ENCODE peak calls at places on chromosomes 16 and 17, in four cellular contexts. G is K562, P is HepG2, I is H1. Q is an unnamed sample.
A peak's percentile ranks its signal among the peaks of the same experiment; 100 is the strongest.

GRCh38 chr16:82439678-82440293 is 187.0 kb upstream of the CDH13 start:
- DNase-seq in G (peak; percentile 16), P (peak; percentile 9), I (no peak), Q (peak; percentile 12)

GRCh38 chr17:77204531-77204930 is 63.8 kb downstream of the SEC14L1 start:
- DNase-seq in G (no peak), P (no peak), I (no peak), Q (no peak)

GRCh38 chr17:37737971-37738370 is 6.9 kb downstream of the HNF1B start:
- DNase-seq in G (no peak), P (no peak), I (no peak), Q (no peak)

GRCh38 chr17:73952498-73953205 is 250.8 kb upstream of the RPL38 start:
- DNase-seq in G (peak; percentile 50), P (no peak), I (no peak), Q (no peak)

GRCh38 chr17:7224661-7225111 is 4.9 kb downstream of the ACADVL start:
- DNase-seq in G (no peak), P (no peak), I (no peak), Q (no peak)

GRCh38 chr16:63067141-63067540 is 1030.9 kb upstream of the CDH8 start:
- DNase-seq in G (no peak), P (no peak), I (no peak), Q (no peak)

GRCh38 chr17:40532520-40533253 is 31.3 kb upstream of the TNS4 start:
- DNase-seq in G (no peak), P (no peak), I (no peak), Q (no peak)

GRCh38 chr17:41864837-41865595 is at the start of gene KLHL11:
- DNase-seq in G (peak; percentile 87), P (peak; percentile 85), I (peak; percentile 58), Q (peak; percentile 60)

GRCh38 chr16:67548265-67549126 is 13.8 kb upstream of the CTCF start:
- DNase-seq in G (no peak), P (no peak), I (no peak), Q (no peak)

GRCh38 chr16:24816688-24817087 is 29.1 kb upstream of the SLC5A11 start:
- DNase-seq in G (no peak), P (no peak), I (no peak), Q (no peak)

GRCh38 chr16:24819462-24820040 is 26.2 kb upstream of the SLC5A11 start:
- DNase-seq in G (no peak), P (no peak), I (no peak), Q (no peak)

GRCh38 chr16:24820522-24820921 is 25.2 kb upstream of the SLC5A11 start:
- DNase-seq in G (no peak), P (no peak), I (no peak), Q (no peak)

GRCh38 chr16:24810951-24811843 is 34.6 kb upstream of the SLC5A11 start:
- DNase-seq in G (no peak), P (no peak), I (no peak), Q (no peak)

GRCh38 chr16:24815052-24815451 is 30.7 kb upstream of the SLC5A11 start:
- DNase-seq in G (no peak), P (no peak), I (no peak), Q (no peak)
- TF ChIP-seq FOSL1 in G (no peak), P (no peak), I (no peak), Q (no peak)

GRCh38 chr17:50219939-50220465 is 18.6 kb upstream of the COL1A1 start:
- DNase-seq in G (no peak), P (peak; percentile 87), I (no peak), Q (no peak)

GRCh38 chr17:50219345-50219744 is 17.9 kb upstream of the COL1A1 start:
- DNase-seq in G (no peak), P (peak; percentile 47), I (no peak), Q (no peak)

GRCh38 chr17:50220811-50221210 is 19.4 kb upstream of the COL1A1 start:
- DNase-seq in G (no peak), P (no peak), I (no peak), Q (no peak)

GRCh38 chr17:50218071-50218759 is 16.8 kb upstream of the COL1A1 start:
- DNase-seq in G (no peak), P (no peak), I (no peak), Q (no peak)

GRCh38 chr17:50218771-50219315 is 17.4 kb upstream of the COL1A1 start:
- DNase-seq in G (no peak), P (peak; percentile 87), I (no peak), Q (peak; percentile 49)
- TF ChIP-seq FOSL1 in G (peak; percentile 13), P (peak; percentile 70), I (no peak), Q (peak; percentile 81)

GRCh38 chr17:39461911-39462641 is 790 bp downstream of the CDK12 start:
- DNase-seq in G (peak; percentile 81), P (peak; percentile 36), I (no peak), Q (no peak)
- TF ChIP-seq FOSL1 in G (no peak), P (no peak), I (no peak), Q (no peak)

DNA sequence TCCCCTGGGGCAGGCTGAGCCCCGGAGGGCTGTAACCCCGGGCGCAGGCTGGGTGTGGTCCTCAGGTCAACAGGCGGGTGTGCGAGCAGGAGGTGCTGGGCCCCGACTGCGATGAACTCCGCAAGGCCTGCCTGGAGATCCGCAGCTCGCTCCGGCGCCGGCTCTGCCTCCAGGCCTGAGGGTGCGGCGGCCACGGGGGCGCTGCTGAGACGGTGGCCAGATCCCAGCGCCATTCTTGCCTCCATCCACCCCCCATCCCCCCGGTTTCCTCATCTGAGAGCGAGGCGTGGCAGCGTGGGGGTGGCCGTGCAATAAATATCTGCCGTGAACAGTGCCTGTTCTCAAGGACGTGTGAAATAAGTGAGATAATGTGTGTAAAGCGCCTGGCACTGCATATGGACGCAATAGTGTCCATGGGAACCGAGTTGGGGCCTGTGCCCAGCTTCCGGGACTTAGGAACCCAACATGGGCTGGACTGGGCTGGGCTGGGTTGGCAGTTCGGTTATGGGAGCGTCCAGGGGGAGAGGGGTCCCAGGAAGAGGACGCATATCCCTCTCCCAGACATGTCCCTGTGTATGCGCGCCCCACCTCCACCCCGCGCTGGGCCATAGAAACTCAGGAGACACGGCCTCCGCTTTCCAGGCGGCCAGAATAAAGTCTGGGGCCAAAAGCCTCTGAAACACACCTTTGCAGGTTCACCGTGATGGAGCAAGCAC is 15.0 kb downstream of the ZNF213 start:
- DNase-seq in G (peak; percentile 83), P (no peak), I (no peak), Q (no peak)
- TF ChIP-seq FOSL1 in G (no peak), P (no peak), I (no peak), Q (no peak)

GRCh38 chr17:59365383-59365981 is 34.0 kb downstream of the YPEL2 start:
- DNase-seq in G (peak; percentile 78), P (peak; percentile 52), I (no peak), Q (no peak)
- TF ChIP-seq FOSL1 in G (peak; percentile 76), P (no peak), I (no peak), Q (no peak)

Q was measured in HCT116.